ENCODE peak calls at places on chromosomes 3 and 15, in four cellular contexts. One of them, this sample, is unnamed.

GRCh38 chr15:60704129-60704528 is 225.2 kb upstream of the ICE2 start:
- DNase-seq in GM12878: no peak
- DNase-seq in HepG2: no peak
- DNase-seq in K562: no peak
- DNase-seq in this sample: no peak

GRCh38 chr3:136939489-136939888 is 18.3 kb upstream of the IL20RB start:
- DNase-seq in K562: no peak
- DNase-seq in HepG2: no peak
- DNase-seq in GM12878: no peak
- DNase-seq in this sample: no peak

GRCh38 chr15:57551717-57552677 is 39.7 kb upstream of the MYZAP start:
- DNase-seq in K562: no peak
- DNase-seq in HepG2: peak; percentile 52
- DNase-seq in GM12878: no peak
- DNase-seq in this sample: no peak

GRCh38 chr3:170852307-170852706 is 17.7 kb downstream of the RPL22L1 start:
- DNase-seq in HepG2: no peak
- DNase-seq in K562: no peak
- DNase-seq in GM12878: no peak
- DNase-seq in this sample: no peak

GRCh38 chr15:49847937-49848823 is 227.3 kb downstream of the DTWD1 start:
- DNase-seq in HepG2: no peak
- DNase-seq in K562: no peak
- DNase-seq in GM12878: no peak
- DNase-seq in this sample: no peak

GRCh38 chr3:113008117-113008516 is 17.3 kb downstream of the GTPBP8 start:
- DNase-seq in HepG2: no peak
- DNase-seq in GM12878: no peak
- DNase-seq in K562: no peak
- DNase-seq in this sample: no peak

GRCh38 chr3:65483475-65483874 is 555.2 kb downstream of the MAGI1 start:
- DNase-seq in K562: no peak
- DNase-seq in GM12878: no peak
- DNase-seq in HepG2: no peak
- DNase-seq in this sample: no peak

GRCh38 chr3:24259901-24260512 is 234.6 kb downstream of the THRB start:
- DNase-seq in GM12878: no peak
- DNase-seq in K562: peak; percentile 55
- DNase-seq in HepG2: no peak
- DNase-seq in this sample: no peak

GRCh38 chr3:50516048-50516871 is 12.8 kb upstream of the CACNA2D2 start:
- DNase-seq in K562: peak; percentile 49
- DNase-seq in HepG2: peak; percentile 68
- DNase-seq in GM12878: no peak
- DNase-seq in this sample: peak; percentile 45

GRCh38 chr3:46020766-46021510 is 6.3 kb downstream of the XCR1 start:
- DNase-seq in GM12878: no peak
- DNase-seq in K562: no peak
- DNase-seq in HepG2: no peak
- DNase-seq in this sample: no peak

GRCh38 chr3:189937302-189938255 is 183.1 kb downstream of the P3H2 start:
- DNase-seq in HepG2: no peak
- DNase-seq in K562: no peak
- DNase-seq in GM12878: no peak
- DNase-seq in this sample: no peak

GRCh38 chr3:16520636-16521579 is 7.4 kb upstream of the RFTN1 start:
- DNase-seq in HepG2: no peak
- DNase-seq in K562: no peak
- DNase-seq in GM12878: no peak
- DNase-seq in this sample: no peak

GRCh38 chr3:152760024-152760563 is 74.8 kb upstream of the P2RY1 start:
- DNase-seq in K562: no peak
- DNase-seq in GM12878: peak; percentile 40
- DNase-seq in HepG2: no peak
- DNase-seq in this sample: no peak

GRCh38 chr15:59741274-59741906 is 52.3 kb upstream of the BNIP2 start:
- DNase-seq in HepG2: peak; percentile 18
- DNase-seq in K562: no peak
- DNase-seq in GM12878: no peak
- DNase-seq in this sample: peak; percentile 60

GRCh38 chr15:65553691-65554090 is 23.4 kb downstream of the HACD3 start:
- DNase-seq in HepG2: no peak
- DNase-seq in K562: no peak
- DNase-seq in GM12878: no peak
- DNase-seq in this sample: no peak

GRCh38 chr3:175512700-175513099 is 653.6 kb downstream of the NAALADL2 start:
- DNase-seq in HepG2: no peak
- DNase-seq in GM12878: no peak
- DNase-seq in K562: no peak
- DNase-seq in this sample: no peak

GRCh38 chr3:43855674-43856299 is 165.0 kb downstream of the ABHD5 start:
- DNase-seq in GM12878: peak; percentile 3
- DNase-seq in HepG2: peak; percentile 11
- DNase-seq in K562: no peak
- DNase-seq in this sample: peak; percentile 61

GRCh38 chr3:72977463-72977862 is 19.1 kb upstream of the PPP4R2 start:
- DNase-seq in GM12878: no peak
- DNase-seq in K562: no peak
- DNase-seq in HepG2: no peak
- DNase-seq in this sample: no peak

GRCh38 chr15:65089206-65089824 is 12.8 kb downstream of the KBTBD13 start:
- DNase-seq in GM12878: no peak
- DNase-seq in K562: no peak
- DNase-seq in HepG2: peak; percentile 56
- DNase-seq in this sample: no peak

GRCh38 chr3:16060945-16061344 is 113.5 kb upstream of the GALNT15 start:
- DNase-seq in GM12878: no peak
- DNase-seq in HepG2: no peak
- DNase-seq in K562: no peak
- DNase-seq in this sample: no peak

GRCh38 chr15:53869044-53869805 is 109.0 kb upstream of the UNC13C start:
- DNase-seq in HepG2: no peak
- DNase-seq in GM12878: no peak
- DNase-seq in K562: peak; percentile 19
- DNase-seq in this sample: peak; percentile 20

GRCh38 chr3:72907851-72908620 is 20.2 kb downstream of the GXYLT2 start:
- DNase-seq in K562: no peak
- DNase-seq in HepG2: peak; percentile 9
- DNase-seq in GM12878: no peak
- DNase-seq in this sample: no peak

GRCh38 chr3:79019137-79019923 is 748.5 kb downstream of the ROBO1 start:
- DNase-seq in GM12878: no peak
- DNase-seq in HepG2: peak; percentile 84
- DNase-seq in K562: no peak
- DNase-seq in this sample: peak; percentile 76

GRCh38 chr3:142987080-142987700 is 14.2 kb upstream of the U2SURP start:
- DNase-seq in HepG2: peak; percentile 18
- DNase-seq in K562: peak; percentile 37
- DNase-seq in GM12878: no peak
- DNase-seq in this sample: peak; percentile 58

GRCh38 chr3:127307431-127307830 is 19.6 kb upstream of the PRR20G start:
- DNase-seq in GM12878: peak; percentile 19
- DNase-seq in HepG2: no peak
- DNase-seq in K562: no peak
- DNase-seq in this sample: no peak

GRCh38 chr3:79038057-79038456 is 729.7 kb downstream of the ROBO1 start:
- DNase-seq in K562: no peak
- DNase-seq in GM12878: no peak
- DNase-seq in HepG2: no peak
- DNase-seq in this sample: no peak

GRCh38 chr3:195732951-195733350 is 12.2 kb downstream of the MUC20 start:
- DNase-seq in K562: no peak
- DNase-seq in HepG2: no peak
- DNase-seq in GM12878: no peak
- DNase-seq in this sample: no peak

GRCh38 chr3:28727321-28727720 is 378.7 kb upstream of the AZI2 start:
- DNase-seq in HepG2: no peak
- DNase-seq in K562: no peak
- DNase-seq in GM12878: no peak
- DNase-seq in this sample: no peak

GRCh38 chr3:33074217-33075067 is 22.5 kb downstream of the GLB1 start:
- DNase-seq in K562: peak; percentile 89
- DNase-seq in HepG2: peak; percentile 58
- DNase-seq in GM12878: no peak
- DNase-seq in this sample: peak; percentile 89

GRCh38 chr3:15542641-15543040 is 21.1 kb upstream of the COLQ start:
- DNase-seq in K562: no peak
- DNase-seq in HepG2: no peak
- DNase-seq in GM12878: no peak
- DNase-seq in this sample: no peak

GRCh38 chr3:58000713-58001467 is 7.3 kb upstream of the FLNB start:
- DNase-seq in GM12878: no peak
- DNase-seq in HepG2: no peak
- DNase-seq in K562: no peak
- DNase-seq in this sample: no peak

GRCh38 chr3:194777729-194778128 is 92.0 kb downstream of the FAM43A start:
- DNase-seq in HepG2: no peak
- DNase-seq in GM12878: no peak
- DNase-seq in K562: no peak
- DNase-seq in this sample: no peak

GRCh38 chr3:51137715-51138114 is 247.4 kb upstream of the MANF start:
- DNase-seq in GM12878: no peak
- DNase-seq in K562: no peak
- DNase-seq in HepG2: no peak
- DNase-seq in this sample: no peak

GRCh38 chr15:34708422-34708821 is 46.4 kb downstream of the GJD2 start:
- DNase-seq in HepG2: peak; percentile 28
- DNase-seq in K562: peak; percentile 50
- DNase-seq in GM12878: no peak
- DNase-seq in this sample: peak; percentile 12

GRCh38 chr3:119913021-119913420 is 131.1 kb downstream of the NR1I2 start:
- DNase-seq in K562: no peak
- DNase-seq in HepG2: no peak
- DNase-seq in GM12878: no peak
- DNase-seq in this sample: no peak

DNA sequence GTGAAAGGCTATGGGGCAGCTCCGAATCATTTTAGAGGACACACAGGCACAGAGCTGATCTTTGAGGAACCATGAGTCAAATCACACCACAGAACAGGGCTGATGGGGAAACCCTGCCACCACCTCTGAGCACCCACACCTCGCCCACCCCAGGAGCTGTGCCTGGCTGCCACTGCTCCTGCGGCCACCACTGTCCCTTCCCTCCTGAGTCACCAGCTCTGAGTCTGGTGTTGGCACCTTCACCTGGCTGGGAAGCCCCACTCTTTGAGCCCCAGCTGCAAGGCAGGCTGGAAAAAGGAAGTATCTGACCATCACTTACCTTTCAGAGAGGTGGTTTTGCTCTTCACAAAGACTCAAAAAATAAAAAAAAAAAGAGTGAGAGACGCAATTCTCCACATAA is 63.6 kb upstream of the MEF2A start:
- DNase-seq in HepG2: no peak
- DNase-seq in K562: no peak
- DNase-seq in GM12878: peak; percentile 90
- DNase-seq in this sample: no peak
- TF ChIP-seq FOXM1 in HepG2: no peak
- TF ChIP-seq FOXM1 in K562: no peak
- TF ChIP-seq FOXM1 in GM12878: no peak
- TF ChIP-seq FOXM1 in this sample: no peak

GRCh38 chr15:48089664-48090063 is 31.1 kb upstream of the SLC24A5 start:
- DNase-seq in GM12878: no peak
- DNase-seq in K562: no peak
- DNase-seq in HepG2: no peak
- DNase-seq in this sample: no peak

GRCh38 chr15:48087844-48088243 is 32.9 kb upstream of the SLC24A5 start:
- DNase-seq in K562: no peak
- DNase-seq in HepG2: no peak
- DNase-seq in GM12878: no peak
- DNase-seq in this sample: no peak

GRCh38 chr15:48086582-48086981 is 34.2 kb upstream of the SLC24A5 start:
- DNase-seq in K562: no peak
- DNase-seq in GM12878: no peak
- DNase-seq in HepG2: no peak
- DNase-seq in this sample: no peak

GRCh38 chr15:48086162-48086561 is 34.6 kb upstream of the SLC24A5 start:
- DNase-seq in GM12878: no peak
- DNase-seq in K562: no peak
- DNase-seq in HepG2: no peak
- DNase-seq in this sample: no peak

DNA sequence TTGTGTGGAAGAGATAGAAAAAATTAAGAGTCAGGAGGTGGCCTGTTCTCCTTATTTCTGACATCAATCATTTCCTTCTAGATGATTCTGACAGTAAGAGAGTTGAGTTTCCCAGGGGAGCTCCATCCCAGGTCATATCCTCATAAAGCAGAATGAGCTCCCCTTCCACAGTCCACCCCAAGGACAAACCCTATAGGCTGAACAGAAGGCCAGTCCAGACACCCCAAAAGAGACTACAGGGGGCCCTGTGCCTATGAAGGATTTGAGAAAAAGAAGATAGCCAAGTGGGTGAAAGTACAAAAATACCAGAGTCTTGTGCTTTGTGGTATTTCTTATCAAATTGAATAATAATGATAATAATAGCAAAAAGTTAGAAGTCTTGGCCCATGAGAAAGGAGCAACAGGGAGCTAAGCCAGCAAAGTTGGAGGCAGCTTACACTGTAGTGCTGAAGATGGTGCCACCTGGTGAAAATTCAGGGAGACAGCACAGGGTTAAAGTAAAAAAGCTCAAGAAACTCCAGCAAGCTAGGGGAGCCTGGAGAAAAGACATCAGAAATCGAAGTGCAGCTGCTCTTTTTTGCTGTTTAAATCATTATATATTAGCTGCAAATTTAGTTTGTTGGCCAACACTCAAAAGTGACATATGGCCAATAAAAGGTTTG is 35.9 kb upstream of the SLC24A5 start:
- DNase-seq in K562: no peak
- DNase-seq in HepG2: peak; percentile 26
- DNase-seq in GM12878: no peak
- DNase-seq in this sample: peak; percentile 28
- TF ChIP-seq TARDBP in K562: no peak
- TF ChIP-seq TARDBP in HepG2: no peak
- TF ChIP-seq TARDBP in GM12878: no peak
- TF ChIP-seq TARDBP in this sample: no peak

GRCh38 chr3:10419637-10420232 is 85.7 kb downstream of the ATP2B2 start:
- DNase-seq in GM12878: no peak
- DNase-seq in K562: peak; percentile 75
- DNase-seq in HepG2: no peak
- DNase-seq in this sample: no peak
- TF ChIP-seq FOXM1 in GM12878: no peak
- TF ChIP-seq FOXM1 in K562: no peak
- TF ChIP-seq FOXM1 in HepG2: no peak
- TF ChIP-seq FOXM1 in this sample: no peak

GRCh38 chr3:188176884-188177283 is 22.9 kb downstream of the LPP start:
- DNase-seq in K562: no peak
- DNase-seq in HepG2: no peak
- DNase-seq in GM12878: no peak
- DNase-seq in this sample: no peak

GRCh38 chr3:188177721-188178120 is 23.8 kb downstream of the LPP start:
- DNase-seq in K562: no peak
- DNase-seq in GM12878: no peak
- DNase-seq in HepG2: no peak
- DNase-seq in this sample: no peak

GRCh38 chr3:188180114-188180513 is 26.2 kb downstream of the LPP start:
- DNase-seq in K562: no peak
- DNase-seq in HepG2: no peak
- DNase-seq in GM12878: no peak
- DNase-seq in this sample: no peak

GRCh38 chr3:188178293-188178950 is 24.5 kb downstream of the LPP start:
- DNase-seq in K562: no peak
- DNase-seq in GM12878: no peak
- DNase-seq in HepG2: no peak
- DNase-seq in this sample: no peak

GRCh38 chr3:188179006-188179966 is 25.3 kb downstream of the LPP start:
- DNase-seq in GM12878: no peak
- DNase-seq in HepG2: no peak
- DNase-seq in K562: no peak
- DNase-seq in this sample: no peak
- TF ChIP-seq TARDBP in GM12878: no peak
- TF ChIP-seq TARDBP in HepG2: no peak
- TF ChIP-seq TARDBP in K562: no peak
- TF ChIP-seq TARDBP in this sample: no peak